ENCODE peak calls at places on chromosomes 13 and 19, in six cellular contexts. M, E, Y, S, O and X are unnamed samples.

GRCh38 chr13:30047154-30047874 is 196.9 kb upstream of the UBL3 start:
- DNase-seq in Y (no peak), O (peak), M (no peak), S (no peak), E (no peak), X (no peak)

GRCh38 chr13:105050696-105051095 is 1484.8 kb downstream of the EFNB2 start:
- DNase-seq in M (peak), Y (no peak), O (no peak), E (no peak), S (no peak), X (no peak)

GRCh38 chr13:45482571-45483173 is 17.9 kb downstream of the COG3 start:
- DNase-seq in S (peak), Y (peak), M (peak), O (peak), E (no peak), X (no peak)

GRCh38 chr13:61275740-61276139 is 139.9 kb downstream of the PCDH20 start:
- DNase-seq in S (no peak), M (no peak), Y (no peak), E (no peak), O (no peak), X (no peak)

GRCh38 chr19:18961767-18962423 is 20.9 kb upstream of the HOMER3 start:
- DNase-seq in O (no peak), S (no peak), M (no peak), Y (no peak), E (no peak), X (no peak)

GRCh38 chr13:48315981-48316380 is 12.4 kb downstream of the RB1 start:
- DNase-seq in E (no peak), Y (no peak), S (no peak), O (no peak), M (peak), X (no peak)

GRCh38 chr13:104286566-104287290 is 1220.5 kb upstream of the SLC10A2 start:
- DNase-seq in O (no peak), M (no peak), E (no peak), S (peak), Y (no peak), X (no peak)

GRCh38 chr13:48600374-48601364 is 53.1 kb upstream of the CYSLTR2 start:
- DNase-seq in E (no peak), O (peak), M (peak), S (no peak), Y (peak), X (no peak)

GRCh38 chr13:47215741-47216140 is 318.9 kb upstream of the HTR2A start:
- DNase-seq in M (peak), Y (peak), O (peak), E (no peak), S (peak), X (no peak)

GRCh38 chr19:23762884-23763711 is 4.4 kb upstream of the ZNF681 start:
- DNase-seq in O (peak), S (peak), E (no peak), Y (peak), M (peak), X (peak)

GRCh38 chr13:39672378-39673132 is 17.1 kb downstream of the COG6 start:
- DNase-seq in S (peak), M (no peak), E (no peak), O (no peak), Y (peak), X (no peak)

GRCh38 chr13:93118081-93118615 is 108.5 kb upstream of the GPC6 start:
- DNase-seq in O (no peak), E (no peak), S (no peak), M (no peak), Y (no peak), X (no peak)

GRCh38 chr13:110445722-110446569 is 115.6 kb downstream of the RAB20 start:
- DNase-seq in M (peak), E (no peak), S (peak), O (no peak), Y (no peak), X (no peak)

GRCh38 chr19:47176627-47177090 is 46.0 kb downstream of the SAE1 start:
- DNase-seq in E (peak), Y (peak), O (peak), M (peak), S (peak), X (no peak)

GRCh38 chr19:40576181-40576584 is 490 bp upstream of the SHKBP1 start:
- DNase-seq in O (no peak), E (no peak), Y (no peak), M (no peak), S (no peak), X (peak)

GRCh38 chr13:91698767-91699166 is 300.3 kb downstream of the GPC5 start:
- DNase-seq in O (no peak), S (no peak), Y (no peak), M (no peak), E (no peak), X (no peak)

GRCh38 chr19:28868836-28869235 is 344.1 kb downstream of the UQCRFS1 start:
- DNase-seq in O (no peak), M (no peak), E (no peak), Y (no peak), S (no peak), X (no peak)

GRCh38 chr13:112844879-112845278 is 124.1 kb upstream of the MCF2L start:
- DNase-seq in Y (no peak), S (no peak), O (no peak), M (no peak), E (no peak), X (no peak)

GRCh38 chr13:106491928-106492327 is 43.5 kb downstream of the EFNB2 start:
- DNase-seq in M (no peak), S (no peak), E (no peak), Y (no peak), O (no peak), X (no peak)

GRCh38 chr19:6092329-6093286 is 17.7 kb downstream of the RFX2 start:
- DNase-seq in E (peak), Y (peak), M (peak), S (peak), O (peak), X (peak)

GRCh38 chr19:15892012-15892411 is 5.9 kb downstream of the CYP4F2 start:
- DNase-seq in Y (no peak), S (no peak), E (no peak), M (no peak), O (no peak), X (no peak)

GRCh38 chr13:100560498-100561215 is 27.9 kb downstream of the GGACT start:
- DNase-seq in M (peak), E (no peak), S (no peak), O (no peak), Y (no peak), X (no peak)

GRCh38 chr19:28737021-28737525 is 475.9 kb downstream of the UQCRFS1 start:
- DNase-seq in Y (peak), O (peak), S (peak), M (peak), E (peak), X (no peak)

GRCh38 chr19:8334458-8335342 is 8.4 kb downstream of the KANK3 start:
- DNase-seq in O (peak), M (peak), S (peak), E (no peak), Y (peak), X (peak)

DNA sequence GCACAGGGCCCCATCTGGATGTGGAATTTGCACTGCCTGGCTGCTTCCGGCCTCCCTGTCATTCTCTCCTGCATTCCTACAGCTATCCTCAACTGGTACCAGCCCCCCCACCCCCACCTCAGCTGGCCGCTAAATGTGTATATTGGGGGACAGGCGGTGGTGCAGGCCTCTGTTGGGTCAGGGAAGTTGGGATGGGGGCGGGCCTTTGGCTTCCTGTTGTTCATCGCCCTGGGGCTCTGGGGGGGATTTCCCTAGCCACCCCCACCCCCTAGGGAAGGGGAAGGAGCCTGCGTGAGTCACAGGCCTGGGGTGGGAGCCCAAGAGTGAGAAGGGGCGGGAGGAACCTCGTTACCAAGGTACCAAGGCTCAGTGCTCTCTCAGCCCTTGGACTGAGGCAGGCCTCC is 10.6 kb downstream of the POU2F2 start:
- DNase-seq in S (peak), O (peak), E (peak), Y (peak), M (peak), X (no peak)
- H3K4me3 ChIP-seq in S (no peak), O (no peak), E (no peak), Y (no peak), M (no peak), X (no peak)

GRCh38 chr19:2780284-2780683 is 2.8 kb downstream of the SGTA start:
- DNase-seq in E (no peak), M (no peak), Y (no peak), S (no peak), O (no peak), X (no peak)

GRCh38 chr19:2782936-2783780 is at the start of gene SGTA:
- DNase-seq in Y (peak), M (peak), E (peak), O (peak), S (peak), X (peak)

GRCh38 chr19:2783781-2784145 is 690 bp upstream of the SGTA start:
- DNase-seq in Y (no peak), S (no peak), E (no peak), O (no peak), M (no peak), X (no peak)

GRCh38 chr19:2785244-2786000 is at the start of gene THOP1:
- DNase-seq in O (peak), M (peak), Y (peak), S (peak), E (peak), X (peak)

DNA sequence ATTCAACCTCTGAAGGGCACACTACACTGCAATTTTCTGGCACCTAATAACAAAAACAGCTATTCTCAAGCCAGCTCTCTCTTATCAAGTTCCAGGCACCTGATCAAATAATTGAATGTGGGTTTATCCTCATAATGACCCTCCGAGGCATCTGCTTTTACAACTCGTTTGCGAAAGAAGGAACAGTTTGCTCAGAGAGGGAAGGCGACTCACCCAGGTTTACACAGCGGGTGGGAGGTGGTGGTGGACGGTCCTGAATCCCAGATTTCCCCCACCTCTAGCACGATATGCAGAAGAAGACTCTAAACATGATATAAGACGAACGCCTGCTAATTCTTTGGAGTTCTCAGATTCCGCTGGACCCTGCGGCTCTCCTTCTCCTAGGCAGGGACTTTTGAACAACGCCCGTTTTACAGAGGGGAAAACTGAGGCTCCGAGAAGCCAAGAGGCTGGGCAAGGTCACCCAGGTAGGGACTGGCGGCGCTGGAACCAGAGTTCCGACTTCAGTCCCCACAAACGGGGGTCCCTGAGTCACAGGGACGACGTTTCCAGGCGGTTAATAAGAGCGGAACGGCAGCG is 627 bp downstream of the SGTA start:
- DNase-seq in S (no peak), E (no peak), O (no peak), M (peak), Y (peak), X (no peak)
- H3K4me3 ChIP-seq in S (peak), E (peak), O (peak), M (peak), Y (peak), X (peak)

GRCh38 chr19:43847884-43848283 is 20.8 kb downstream of the ZNF283 start:
- DNase-seq in S (no peak), O (no peak), M (no peak), E (no peak), Y (no peak), X (no peak)
- H3K4me3 ChIP-seq in S (no peak), O (no peak), M (no peak), E (no peak), Y (no peak), X (no peak)

DNA sequence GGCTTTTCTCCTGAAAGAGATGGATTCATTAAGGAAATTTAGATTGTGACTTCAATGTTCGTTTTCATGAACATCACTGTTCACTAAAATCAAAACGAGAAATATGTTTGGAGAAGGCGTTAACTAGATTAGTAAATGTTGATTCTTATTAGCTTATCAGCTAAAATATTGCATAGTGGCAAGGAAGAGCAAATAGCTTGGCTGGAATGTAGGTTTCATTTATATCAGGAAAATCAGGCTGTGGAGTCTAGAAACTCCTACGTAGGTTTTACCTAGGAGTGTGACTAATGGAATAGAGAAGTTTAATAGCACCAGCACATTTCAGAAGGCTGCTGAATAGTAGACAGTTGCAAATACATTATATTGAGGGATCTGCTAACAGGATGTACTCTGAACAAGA is 344.9 kb downstream of the LIG4 start:
- DNase-seq in E (no peak), Y (no peak), S (no peak), M (no peak), O (no peak), X (no peak)
- H3K4me3 ChIP-seq in E (no peak), Y (no peak), S (no peak), M (no peak), O (no peak), X (no peak)

DNA sequence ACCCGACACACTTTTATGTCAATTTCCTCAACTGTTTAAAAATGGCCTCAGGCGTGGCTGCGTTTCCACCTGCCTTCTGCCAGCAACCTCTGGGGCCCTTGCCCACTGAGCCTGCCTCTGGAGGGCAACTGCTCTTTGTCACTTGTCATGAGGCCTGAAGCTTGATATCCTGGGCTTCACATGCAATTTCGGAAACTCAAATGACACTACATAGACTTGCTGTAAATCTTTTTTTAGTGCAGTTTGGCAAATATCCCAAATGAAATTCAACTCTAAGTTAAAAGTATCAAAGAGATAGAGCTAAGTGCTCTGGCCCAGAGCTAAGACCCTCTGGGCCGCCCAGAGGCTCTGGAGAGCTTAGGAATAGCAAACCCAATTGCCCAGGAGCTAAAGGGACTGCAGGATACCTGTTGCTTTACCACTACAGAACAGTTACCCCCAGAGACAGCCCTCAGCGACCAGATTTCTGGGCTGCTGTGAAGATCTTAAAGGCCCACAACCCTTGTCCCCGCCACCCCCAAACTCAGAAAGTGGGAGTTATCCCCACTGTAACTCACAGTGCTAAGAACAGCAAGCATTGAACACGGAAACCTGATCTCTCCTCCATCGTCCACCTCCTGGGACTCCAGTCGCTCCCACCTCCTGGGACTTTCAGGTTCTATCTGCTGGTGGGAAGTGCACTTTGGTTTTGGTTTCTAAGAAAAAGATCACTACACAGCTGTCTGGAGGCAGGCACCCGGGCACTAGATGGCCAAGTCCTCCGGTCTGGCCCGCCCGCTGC is 19.4 kb downstream of the GJA3 start:
- DNase-seq in M (no peak), O (no peak), E (no peak), Y (no peak), S (no peak), X (no peak)
- H3K4me3 ChIP-seq in M (no peak), O (no peak), E (no peak), Y (no peak), S (no peak), X (no peak)

GRCh38 chr19:44757735-44758505 is 9.4 kb downstream of the BCL3 start:
- DNase-seq in S (no peak), M (peak), E (peak), Y (peak), O (peak), X (peak)
- H3K4me3 ChIP-seq in S (no peak), M (peak), E (peak), Y (peak), O (peak), X (peak)

DNA sequence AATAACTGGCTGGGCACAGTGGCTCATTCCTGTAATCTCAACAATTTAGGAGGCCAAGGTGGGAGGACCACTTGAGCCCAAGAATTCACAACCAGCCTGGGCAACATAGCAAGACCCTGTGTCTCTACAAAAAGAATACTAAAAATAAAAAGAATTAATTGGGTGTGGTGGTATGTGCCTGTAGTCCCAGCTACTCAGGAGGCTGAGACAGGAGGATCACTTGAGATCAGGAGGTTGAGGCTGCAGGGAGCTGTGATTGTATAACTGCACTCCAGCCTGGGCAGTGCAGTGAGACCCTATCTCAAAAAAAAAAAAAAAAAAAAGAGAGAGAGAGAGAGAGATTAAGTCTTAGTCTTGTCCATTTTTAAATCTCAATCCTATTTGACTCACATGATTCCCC is 35.6 kb upstream of the SERPINE3 start:
- DNase-seq in O (no peak), M (no peak), Y (no peak), S (no peak), E (no peak), X (no peak)
- H3K4me3 ChIP-seq in O (no peak), M (no peak), Y (no peak), S (no peak), E (no peak), X (no peak)

GRCh38 chr19:52554216-52554971 is 15.7 kb upstream of the ZNF701 start:
- DNase-seq in S (no peak), Y (no peak), E (no peak), O (no peak), M (no peak), X (no peak)
- H3K4me3 ChIP-seq in S (no peak), Y (no peak), E (no peak), O (no peak), M (no peak), X (no peak)

DNA sequence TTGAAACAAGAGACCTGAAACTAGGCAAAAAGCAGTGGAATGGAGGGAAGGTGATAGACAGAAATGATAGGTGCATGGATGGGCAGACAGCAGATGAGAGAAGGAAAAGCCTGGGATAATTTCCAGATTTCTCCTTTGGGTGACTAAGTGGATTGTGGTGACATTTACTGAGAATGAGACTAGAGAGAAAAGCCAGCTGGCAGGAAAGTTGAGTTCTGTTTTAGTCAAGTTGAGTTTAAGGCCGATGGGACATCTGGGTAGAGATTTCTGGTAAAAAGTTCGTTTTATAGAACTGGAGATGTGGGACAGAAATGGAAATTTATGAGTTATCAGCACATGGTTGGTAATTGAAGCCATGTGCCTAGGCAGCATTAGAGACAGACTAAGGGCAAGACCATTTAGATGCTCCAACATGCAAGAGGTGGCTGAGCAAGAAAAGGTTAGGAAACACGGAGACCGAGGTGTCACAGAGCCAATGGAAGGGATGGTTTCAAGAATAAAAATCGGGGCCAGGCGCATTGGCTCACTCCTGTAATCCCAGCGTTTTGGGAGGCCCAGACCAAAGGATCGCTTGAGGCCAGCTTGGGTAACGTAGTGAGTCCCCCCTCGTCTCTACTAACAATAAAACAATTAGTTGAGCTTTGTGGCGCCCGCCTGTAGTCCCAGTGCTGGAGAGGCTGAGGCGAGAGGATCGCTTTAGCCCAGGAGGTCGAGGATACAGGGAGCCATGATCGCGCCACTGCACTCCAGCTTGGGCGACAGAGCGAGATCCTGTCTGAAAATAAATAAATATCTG is 9.6 kb upstream of the DGKH start:
- DNase-seq in Y (peak), S (no peak), M (peak), O (no peak), E (no peak), X (no peak)
- H3K4me3 ChIP-seq in Y (no peak), S (no peak), M (peak), O (peak), E (peak), X (peak)

GRCh38 chr13:108915634-108916497 is 286.5 kb downstream of the MYO16 start:
- DNase-seq in O (peak), E (peak), M (peak), Y (peak), S (peak), X (no peak)
- H3K4me3 ChIP-seq in O (peak), E (no peak), M (no peak), Y (no peak), S (no peak), X (no peak)